ENCODE peak calls at places on chromosomes 12 and 14, in six cellular contexts. One of them, this sample, is unnamed.

GRCh38 chr14:52272375-52272774 is 4.9 kb downstream of the PTGDR start:
- DNase-seq in OCI-LY7: peak; percentile 45
- DNase-seq in tibial artery: no peak
- DNase-seq in mammary epithelial cell: peak; percentile 14
- DNase-seq in left ventricle myocardium inferior: no peak
- DNase-seq in heart left ventricle: no peak
- DNase-seq in this sample: no peak

GRCh38 chr14:103126873-103127304 is 3.6 kb downstream of the TNFAIP2 start:
- DNase-seq in OCI-LY7: no peak
- DNase-seq in tibial artery: no peak
- DNase-seq in mammary epithelial cell: peak; percentile 78
- DNase-seq in left ventricle myocardium inferior: peak; percentile 60
- DNase-seq in heart left ventricle: peak; percentile 64
- DNase-seq in this sample: no peak

GRCh38 chr12:57604454-57605307 is at the start of gene DTX3:
- DNase-seq in OCI-LY7: no peak
- DNase-seq in tibial artery: peak; percentile 65
- DNase-seq in mammary epithelial cell: no peak
- DNase-seq in left ventricle myocardium inferior: peak; percentile 55
- DNase-seq in heart left ventricle: peak; percentile 64
- DNase-seq in this sample: no peak

GRCh38 chr14:100835278-100836052 is 9.5 kb downstream of the MEG3 start:
- DNase-seq in OCI-LY7: no peak
- DNase-seq in tibial artery: no peak
- DNase-seq in mammary epithelial cell: no peak
- DNase-seq in left ventricle myocardium inferior: no peak
- DNase-seq in heart left ventricle: no peak
- DNase-seq in this sample: no peak

GRCh38 chr12:102955926-102956737 is 1.3 kb upstream of the ASCL1 start:
- DNase-seq in OCI-LY7: no peak
- DNase-seq in tibial artery: no peak
- DNase-seq in mammary epithelial cell: no peak
- DNase-seq in left ventricle myocardium inferior: no peak
- DNase-seq in heart left ventricle: no peak
- DNase-seq in this sample: peak; percentile 4

GRCh38 chr12:92551853-92552397 is 150.9 kb upstream of the PLEKHG7 start:
- DNase-seq in OCI-LY7: no peak
- DNase-seq in tibial artery: no peak
- DNase-seq in mammary epithelial cell: peak; percentile 97
- DNase-seq in left ventricle myocardium inferior: no peak
- DNase-seq in heart left ventricle: no peak
- DNase-seq in this sample: no peak

GRCh38 chr12:47218191-47218654 is 138.5 kb upstream of the AMIGO2 start:
- DNase-seq in OCI-LY7: peak; percentile 34
- DNase-seq in tibial artery: no peak
- DNase-seq in mammary epithelial cell: peak; percentile 16
- DNase-seq in left ventricle myocardium inferior: no peak
- DNase-seq in heart left ventricle: no peak
- DNase-seq in this sample: no peak

GRCh38 chr12:89574736-89575208 is 48.9 kb upstream of the POC1B start:
- DNase-seq in OCI-LY7: peak; percentile 4
- DNase-seq in tibial artery: no peak
- DNase-seq in mammary epithelial cell: peak; percentile 18
- DNase-seq in left ventricle myocardium inferior: no peak
- DNase-seq in heart left ventricle: peak; percentile 23
- DNase-seq in this sample: peak; percentile 50

GRCh38 chr12:29241821-29242591 is 92.9 kb downstream of the FAR2 start:
- DNase-seq in OCI-LY7: no peak
- DNase-seq in tibial artery: peak; percentile 45
- DNase-seq in mammary epithelial cell: peak; percentile 90
- DNase-seq in left ventricle myocardium inferior: no peak
- DNase-seq in heart left ventricle: peak; percentile 27
- DNase-seq in this sample: peak; percentile 57

GRCh38 chr12:57837779-57838562 is 8.6 kb downstream of the CTDSP2 start:
- DNase-seq in OCI-LY7: peak; percentile 50
- DNase-seq in tibial artery: peak; percentile 62
- DNase-seq in mammary epithelial cell: peak; percentile 53
- DNase-seq in left ventricle myocardium inferior: peak; percentile 43
- DNase-seq in heart left ventricle: peak; percentile 76
- DNase-seq in this sample: peak; percentile 75

GRCh38 chr14:72049462-72049861 is 117.2 kb downstream of the RGS6 start:
- DNase-seq in OCI-LY7: no peak
- DNase-seq in tibial artery: no peak
- DNase-seq in mammary epithelial cell: peak; percentile 19
- DNase-seq in left ventricle myocardium inferior: no peak
- DNase-seq in heart left ventricle: no peak
- DNase-seq in this sample: peak; percentile 8

GRCh38 chr14:85437143-85437542 is 92.8 kb upstream of the FLRT2 start:
- DNase-seq in OCI-LY7: no peak
- DNase-seq in tibial artery: no peak
- DNase-seq in mammary epithelial cell: peak; percentile 96
- DNase-seq in left ventricle myocardium inferior: no peak
- DNase-seq in heart left ventricle: no peak
- DNase-seq in this sample: peak; percentile 14

GRCh38 chr12:106409898-106410297 is 52.4 kb downstream of the POLR3B start:
- DNase-seq in OCI-LY7: no peak
- DNase-seq in tibial artery: no peak
- DNase-seq in mammary epithelial cell: peak; percentile 26
- DNase-seq in left ventricle myocardium inferior: no peak
- DNase-seq in heart left ventricle: no peak
- DNase-seq in this sample: no peak

GRCh38 chr12:65022441-65022840 is 98.7 kb downstream of the WIF1 start:
- DNase-seq in OCI-LY7: no peak
- DNase-seq in tibial artery: no peak
- DNase-seq in mammary epithelial cell: no peak
- DNase-seq in left ventricle myocardium inferior: no peak
- DNase-seq in heart left ventricle: no peak
- DNase-seq in this sample: no peak

GRCh38 chr14:61282746-61283145 is 1.6 kb upstream of the TMEM30B start:
- DNase-seq in OCI-LY7: no peak
- DNase-seq in tibial artery: no peak
- DNase-seq in mammary epithelial cell: peak; percentile 85
- DNase-seq in left ventricle myocardium inferior: no peak
- DNase-seq in heart left ventricle: no peak
- DNase-seq in this sample: no peak

GRCh38 chr12:53191096-53191884 is 10.6 kb upstream of the CSAD start:
- DNase-seq in OCI-LY7: no peak
- DNase-seq in tibial artery: no peak
- DNase-seq in mammary epithelial cell: no peak
- DNase-seq in left ventricle myocardium inferior: no peak
- DNase-seq in heart left ventricle: no peak
- DNase-seq in this sample: no peak

GRCh38 chr12:76470028-76470939 is 89.3 kb downstream of the OSBPL8 start:
- DNase-seq in OCI-LY7: no peak
- DNase-seq in tibial artery: no peak
- DNase-seq in mammary epithelial cell: peak; percentile 79
- DNase-seq in left ventricle myocardium inferior: no peak
- DNase-seq in heart left ventricle: no peak
- DNase-seq in this sample: peak; percentile 37

GRCh38 chr12:58593557-58594304 is 326.6 kb downstream of the LRIG3 start:
- DNase-seq in OCI-LY7: no peak
- DNase-seq in tibial artery: no peak
- DNase-seq in mammary epithelial cell: no peak
- DNase-seq in left ventricle myocardium inferior: no peak
- DNase-seq in heart left ventricle: no peak
- DNase-seq in this sample: no peak

GRCh38 chr14:34650786-34651584 is 21.0 kb upstream of the SNX6 start:
- DNase-seq in OCI-LY7: no peak
- DNase-seq in tibial artery: no peak
- DNase-seq in mammary epithelial cell: peak; percentile 94
- DNase-seq in left ventricle myocardium inferior: no peak
- DNase-seq in heart left ventricle: no peak
- DNase-seq in this sample: peak; percentile 72

GRCh38 chr12:15209782-15210181 is 11.4 kb downstream of the RERG start:
- DNase-seq in OCI-LY7: no peak
- DNase-seq in tibial artery: no peak
- DNase-seq in mammary epithelial cell: peak; percentile 25
- DNase-seq in left ventricle myocardium inferior: no peak
- DNase-seq in heart left ventricle: no peak
- DNase-seq in this sample: peak; percentile 61

GRCh38 chr14:105858676-105859025 is 332.3 kb downstream of the TMEM121 start:
- DNase-seq in OCI-LY7: peak; percentile 35
- DNase-seq in tibial artery: no peak
- DNase-seq in mammary epithelial cell: no peak
- DNase-seq in left ventricle myocardium inferior: peak; percentile 7
- DNase-seq in heart left ventricle: no peak
- DNase-seq in this sample: no peak

GRCh38 chr14:105855893-105856675 is 329.7 kb downstream of the TMEM121 start:
- DNase-seq in OCI-LY7: peak; percentile 66
- DNase-seq in tibial artery: no peak
- DNase-seq in mammary epithelial cell: no peak
- DNase-seq in left ventricle myocardium inferior: peak; percentile 10
- DNase-seq in heart left ventricle: no peak
- DNase-seq in this sample: no peak

GRCh38 chr14:105857816-105858675 is 331.7 kb downstream of the TMEM121 start:
- DNase-seq in OCI-LY7: peak; percentile 54
- DNase-seq in tibial artery: peak; percentile 10
- DNase-seq in mammary epithelial cell: no peak
- DNase-seq in left ventricle myocardium inferior: peak; percentile 9
- DNase-seq in heart left ventricle: no peak
- DNase-seq in this sample: no peak

GRCh38 chr14:105856676-105857222 is 330.4 kb downstream of the TMEM121 start:
- DNase-seq in OCI-LY7: peak; percentile 71
- DNase-seq in tibial artery: no peak
- DNase-seq in mammary epithelial cell: no peak
- DNase-seq in left ventricle myocardium inferior: no peak
- DNase-seq in heart left ventricle: no peak
- DNase-seq in this sample: no peak

GRCh38 chr14:105857223-105857815 is 330.9 kb downstream of the TMEM121 start:
- DNase-seq in OCI-LY7: peak; percentile 68
- DNase-seq in tibial artery: no peak
- DNase-seq in mammary epithelial cell: no peak
- DNase-seq in left ventricle myocardium inferior: peak; percentile 7
- DNase-seq in heart left ventricle: no peak
- DNase-seq in this sample: no peak
- H3K9me3 ChIP-seq in OCI-LY7: no peaks in the 10 kb centered on the region
- H3K9me3 ChIP-seq in tibial artery: no peaks in the 10 kb centered on the region
- H3K9me3 ChIP-seq in mammary epithelial cell: peaks cover 49% of the 10 kb centered on the region
- H3K9me3 ChIP-seq in left ventricle myocardium inferior: no peaks in the 10 kb centered on the region
- H3K9me3 ChIP-seq in heart left ventricle: no peaks in the 10 kb centered on the region
- H3K9me3 ChIP-seq in this sample: no peaks in the 10 kb centered on the region

DNA sequence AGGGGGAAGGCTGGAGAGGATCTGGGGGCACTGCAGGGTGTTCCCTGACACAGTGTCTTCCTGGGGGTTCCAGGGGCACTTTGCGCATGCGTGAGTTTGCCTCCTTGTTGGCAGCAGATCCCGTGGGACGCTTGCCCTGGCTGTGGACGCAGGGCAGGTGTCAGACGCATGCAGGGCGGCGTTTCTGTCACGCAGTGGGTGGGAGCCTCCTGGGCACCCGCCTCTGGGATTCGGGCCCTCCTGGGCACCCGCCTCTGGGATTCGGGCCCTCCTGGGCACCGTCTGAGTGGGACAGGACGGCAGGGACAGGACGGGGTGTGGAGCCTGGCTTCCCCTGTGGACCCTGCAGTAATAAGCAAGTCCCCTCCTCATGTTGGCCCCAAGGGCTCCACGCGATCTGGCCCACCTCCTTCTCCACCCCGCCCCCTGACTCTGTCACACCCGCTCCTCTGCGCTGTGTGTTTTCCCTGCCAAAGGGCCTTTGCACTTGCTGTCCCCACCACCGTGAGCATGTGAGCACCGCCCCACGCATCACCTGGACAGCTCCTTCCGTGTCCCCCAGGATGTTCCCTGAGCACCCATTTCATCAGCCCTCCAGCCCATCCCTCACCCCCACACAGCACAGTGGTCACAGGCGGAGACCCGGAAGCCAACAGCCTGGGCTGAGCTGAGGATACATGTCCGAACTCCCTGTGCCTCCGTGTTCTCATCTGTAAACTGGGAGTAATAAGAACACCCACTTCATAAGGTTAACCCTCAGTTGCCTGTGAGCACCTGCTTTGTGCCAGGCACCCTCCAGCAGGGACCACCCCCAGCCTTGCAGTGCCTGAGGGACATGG is 4.4 kb downstream of the MMP17 start:
- DNase-seq in OCI-LY7: no peak
- DNase-seq in tibial artery: peak; percentile 60
- DNase-seq in mammary epithelial cell: peak; percentile 23
- DNase-seq in left ventricle myocardium inferior: peak; percentile 51
- DNase-seq in heart left ventricle: peak; percentile 68
- DNase-seq in this sample: peak; percentile 75
- H3K4me3 ChIP-seq in OCI-LY7: no peak overlapping the region
- H3K4me3 ChIP-seq in tibial artery: peak overlapping the region; percentile 41
- H3K4me3 ChIP-seq in mammary epithelial cell: peak overlapping the region; percentile 14
- H3K4me3 ChIP-seq in left ventricle myocardium inferior: peak overlapping the region; percentile 52
- H3K4me3 ChIP-seq in heart left ventricle: peak overlapping the region; percentile 35
- H3K4me3 ChIP-seq in this sample: peak overlapping the region; percentile 47

GRCh38 chr12:133227281-133227852 is 8.3 kb downstream of the ANHX start:
- DNase-seq in OCI-LY7: no peak
- DNase-seq in tibial artery: no peak
- DNase-seq in mammary epithelial cell: no peak
- DNase-seq in left ventricle myocardium inferior: no peak
- DNase-seq in heart left ventricle: no peak
- DNase-seq in this sample: no peak

GRCh38 chr12:133234971-133235370 is 706 bp downstream of the ANHX start:
- DNase-seq in OCI-LY7: no peak
- DNase-seq in tibial artery: no peak
- DNase-seq in mammary epithelial cell: no peak
- DNase-seq in left ventricle myocardium inferior: no peak
- DNase-seq in heart left ventricle: no peak
- DNase-seq in this sample: no peak

GRCh38 chr12:133233006-133233405 is 2.7 kb downstream of the ANHX start:
- DNase-seq in OCI-LY7: no peak
- DNase-seq in tibial artery: no peak
- DNase-seq in mammary epithelial cell: no peak
- DNase-seq in left ventricle myocardium inferior: no peak
- DNase-seq in heart left ventricle: no peak
- DNase-seq in this sample: no peak

GRCh38 chr12:133233993-133234564 is 1.6 kb downstream of the ANHX start:
- DNase-seq in OCI-LY7: no peak
- DNase-seq in tibial artery: no peak
- DNase-seq in mammary epithelial cell: no peak
- DNase-seq in left ventricle myocardium inferior: no peak
- DNase-seq in heart left ventricle: no peak
- DNase-seq in this sample: no peak

GRCh38 chr12:133231001-133231400 is 4.7 kb downstream of the ANHX start:
- DNase-seq in OCI-LY7: no peak
- DNase-seq in tibial artery: no peak
- DNase-seq in mammary epithelial cell: no peak
- DNase-seq in left ventricle myocardium inferior: no peak
- DNase-seq in heart left ventricle: no peak
- DNase-seq in this sample: no peak
- H3K9me3 ChIP-seq in OCI-LY7: no peaks in the 10 kb centered on the region
- H3K9me3 ChIP-seq in tibial artery: peaks cover 16% of the 10 kb centered on the region
- H3K9me3 ChIP-seq in mammary epithelial cell: peaks cover 53% of the 10 kb centered on the region
- H3K9me3 ChIP-seq in left ventricle myocardium inferior: peaks cover 39% of the 10 kb centered on the region
- H3K9me3 ChIP-seq in heart left ventricle: no peaks in the 10 kb centered on the region
- H3K9me3 ChIP-seq in this sample: no peaks in the 10 kb centered on the region

DNA sequence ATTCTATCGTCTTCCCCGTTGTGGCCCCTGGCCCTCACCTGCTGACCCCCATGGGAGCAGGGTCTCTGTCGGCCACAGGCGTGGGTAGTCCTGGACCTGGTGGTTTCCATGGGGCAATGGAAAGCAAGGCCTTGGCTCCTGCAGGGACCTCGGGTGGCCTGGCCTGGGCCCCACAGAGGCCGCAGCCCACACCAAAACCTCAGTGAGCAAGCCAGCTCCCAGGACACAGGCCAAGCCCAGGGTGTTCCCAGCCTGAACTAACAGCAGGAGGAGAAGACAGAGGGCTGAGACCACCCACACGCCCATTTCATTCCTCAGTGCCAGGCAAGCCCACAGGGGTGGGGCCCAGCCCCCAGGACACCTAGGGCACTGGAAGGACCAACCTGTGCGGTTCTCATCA is 16.9 kb downstream of the ABCB9 start:
- DNase-seq in OCI-LY7: no peak
- DNase-seq in tibial artery: no peak
- DNase-seq in mammary epithelial cell: no peak
- DNase-seq in left ventricle myocardium inferior: no peak
- DNase-seq in heart left ventricle: no peak
- DNase-seq in this sample: no peak
- H3K4me3 ChIP-seq in OCI-LY7: no peak overlapping the region
- H3K4me3 ChIP-seq in tibial artery: no peak overlapping the region
- H3K4me3 ChIP-seq in mammary epithelial cell: no peak overlapping the region
- H3K4me3 ChIP-seq in left ventricle myocardium inferior: no peak overlapping the region
- H3K4me3 ChIP-seq in heart left ventricle: no peak overlapping the region
- H3K4me3 ChIP-seq in this sample: no peak overlapping the region